ENCODE peak calls at places on chromosome 20, in ten cellular contexts. C is osteocyte, Z is upper lobe of left lung, K is left lung, Y is kidney epithelial cell, P is HCT116, A is GM20000, B is astrocyte of the spinal cord, V is brain microvascular endothelial cell, D is neural crest cell. F is an unnamed sample.

GRCh38 chr20:63115651-63116411 is 100.1 kb downstream of the YTHDF1 start:
- DNase-seq in V (no peak), Y (no peak), Z (no peak), B (no peak), A (no peak), D (no peak), K (no peak), C (no peak), P (no peak), F (no peak)

GRCh38 chr20:43710370-43711044 is 16.3 kb downstream of the GTSF1L start:
- DNase-seq in Y (no peak), K (no peak), B (no peak), A (peak), P (no peak), V (no peak), D (no peak), C (no peak), Z (no peak), F (no peak)

GRCh38 chr20:57476073-57476526 is 48.8 kb downstream of the CTCFL start:
- DNase-seq in K (no peak), B (no peak), Y (no peak), Z (no peak), A (no peak), D (no peak), V (no peak), C (no peak), P (no peak), F (no peak)

GRCh38 chr20:40438161-40438835 is 250.7 kb downstream of the MAFB start:
- DNase-seq in A (no peak), C (peak), V (peak), K (no peak), B (no peak), Y (peak), D (no peak), P (no peak), Z (no peak), F (no peak)

GRCh38 chr20:62768815-62769287 is 27.4 kb upstream of the MRGBP start:
- DNase-seq in A (no peak), K (peak), V (peak), C (no peak), Z (no peak), D (no peak), P (no peak), Y (no peak), B (peak), F (peak)

GRCh38 chr20:61664741-61665320 is 400.9 kb downstream of the TAF4 start:
- DNase-seq in C (no peak), A (no peak), P (no peak), D (no peak), V (no peak), K (peak), Z (no peak), B (peak), Y (no peak), F (no peak)

GRCh38 chr20:64216036-64216435 is 39.5 kb upstream of the PCMTD2 start:
- DNase-seq in B (no peak), C (no peak), P (no peak), V (no peak), D (no peak), K (no peak), A (no peak), Y (no peak), Z (no peak), F (no peak)

GRCh38 chr20:4071177-4071723 is 55.9 kb upstream of the RNF24 start:
- DNase-seq in D (peak), C (no peak), K (no peak), B (no peak), Z (no peak), A (no peak), V (no peak), P (no peak), Y (no peak), F (no peak)

GRCh38 chr20:19757487-19757972 is 528 bp upstream of the RIN2 start:
- DNase-seq in K (peak), P (no peak), V (peak), Y (no peak), D (peak), Z (peak), A (peak), B (peak), C (peak), F (no peak)

GRCh38 chr20:61968036-61968810 is 97.5 kb downstream of the TAF4 start:
- DNase-seq in Z (no peak), B (no peak), P (no peak), D (no peak), K (peak), Y (no peak), C (no peak), V (no peak), A (no peak), F (no peak)

GRCh38 chr20:63533388-63533787 is 3.8 kb downstream of the PTK6 start:
- DNase-seq in P (no peak), Y (no peak), C (no peak), B (no peak), D (no peak), K (peak), A (no peak), Z (no peak), V (no peak), F (no peak)

DNA sequence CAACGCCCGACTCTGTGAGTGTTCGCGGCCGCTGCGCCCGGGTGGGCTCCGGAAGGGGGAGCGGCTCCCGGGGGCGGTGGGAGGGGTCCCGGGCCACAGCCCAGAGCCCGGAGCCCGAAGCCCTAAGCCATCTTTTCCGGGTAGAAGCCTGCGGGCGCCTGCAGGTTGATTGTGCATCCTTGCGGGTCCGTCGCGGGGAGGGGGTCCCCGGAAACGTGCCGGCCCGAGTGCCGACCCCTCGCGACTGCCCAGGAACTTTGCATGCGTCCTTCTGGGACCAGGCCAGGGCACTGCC is 413 bp downstream of the PTPRA start:
- DNase-seq in P (no peak), C (no peak), V (no peak), Z (peak), Y (no peak), K (peak), B (peak), D (peak), A (no peak), F (no peak)
- TF ChIP-seq CTCF in P (no peak), C (no peak), V (no peak), Z (no peak), Y (no peak), K (no peak), B (no peak), D (no peak), A (no peak), F (no peak)

DNA sequence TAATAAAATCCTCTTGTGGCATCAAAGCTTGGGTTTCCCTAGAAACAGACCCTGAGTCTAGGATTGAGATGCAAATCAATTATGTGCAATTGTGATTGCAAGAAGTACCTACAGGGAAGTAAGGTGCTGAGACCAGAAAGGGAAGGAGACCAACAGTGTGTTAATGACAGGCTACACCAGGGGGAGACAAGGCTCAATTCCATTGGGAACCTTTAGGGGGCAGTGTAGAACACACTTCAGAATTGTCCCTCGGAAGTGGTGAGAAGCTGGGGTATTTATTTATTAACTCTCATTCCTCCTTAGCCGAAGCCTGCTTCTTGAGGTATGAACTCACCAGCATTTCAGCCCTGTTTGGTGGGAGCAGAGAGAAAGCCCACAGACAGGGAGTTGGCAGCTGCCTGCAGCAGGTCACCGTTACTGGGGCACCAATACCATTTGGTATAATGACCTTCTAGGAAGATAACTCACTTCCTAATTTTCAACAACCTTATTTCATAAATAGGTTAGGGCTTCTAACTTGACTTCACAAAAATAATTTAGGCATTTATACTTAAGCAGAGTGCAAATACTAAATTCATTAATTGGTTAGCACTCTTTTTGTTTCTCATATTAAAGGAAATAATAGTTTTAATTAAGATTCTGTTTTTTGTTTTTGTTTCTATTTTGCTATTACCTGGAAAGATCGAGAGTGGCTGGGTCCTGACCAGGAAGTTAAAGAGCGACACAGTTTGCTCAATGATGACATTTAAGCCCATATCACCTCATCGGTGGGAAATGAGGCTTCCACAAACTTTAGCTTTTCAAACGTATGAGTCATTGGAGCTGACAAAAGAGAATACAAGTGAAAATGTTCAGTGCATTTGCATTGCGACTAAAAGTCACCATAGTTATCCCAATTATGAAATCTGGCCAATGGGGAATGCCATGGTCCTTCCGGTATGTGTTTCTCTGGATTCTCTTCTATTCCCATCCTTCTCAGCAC is 94.8 kb downstream of the BTBD3 start:
- DNase-seq in P (peak), Y (peak), Z (peak), C (peak), V (peak), B (peak), D (peak), K (no peak), A (peak), F (peak)
- TF ChIP-seq CTCF in P (peak), Y (peak), Z (peak), C (peak), V (peak), B (peak), D (peak), K (peak), A (peak), F (peak)

DNA sequence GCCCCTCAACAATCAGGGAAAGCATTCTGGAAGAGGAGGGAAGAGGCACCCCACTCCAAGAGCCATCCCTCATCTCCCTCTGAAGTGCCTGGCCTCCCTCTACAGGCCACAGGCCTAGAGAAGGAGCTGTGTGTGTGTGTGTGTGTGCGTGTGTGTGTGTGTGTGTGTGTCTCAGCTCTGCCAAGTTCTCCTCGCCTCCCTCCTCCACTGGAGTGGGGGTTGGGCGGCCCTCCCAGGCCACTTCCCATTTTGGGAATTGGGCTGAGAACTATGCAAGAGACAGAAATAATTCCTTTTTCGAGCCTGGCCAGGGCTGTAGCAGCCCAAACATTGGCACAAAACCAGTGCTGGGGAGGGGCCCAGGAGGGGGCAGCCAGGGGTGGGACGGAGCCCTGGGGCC is 35.7 kb downstream of the KCNB1 start:
- DNase-seq in P (no peak), C (peak), V (no peak), B (no peak), D (peak), K (no peak), Z (peak), A (no peak), Y (no peak), F (no peak)
- TF ChIP-seq CTCF in P (no peak), C (no peak), V (no peak), B (no peak), D (no peak), K (no peak), Z (no peak), A (no peak), Y (no peak), F (no peak)

DNA sequence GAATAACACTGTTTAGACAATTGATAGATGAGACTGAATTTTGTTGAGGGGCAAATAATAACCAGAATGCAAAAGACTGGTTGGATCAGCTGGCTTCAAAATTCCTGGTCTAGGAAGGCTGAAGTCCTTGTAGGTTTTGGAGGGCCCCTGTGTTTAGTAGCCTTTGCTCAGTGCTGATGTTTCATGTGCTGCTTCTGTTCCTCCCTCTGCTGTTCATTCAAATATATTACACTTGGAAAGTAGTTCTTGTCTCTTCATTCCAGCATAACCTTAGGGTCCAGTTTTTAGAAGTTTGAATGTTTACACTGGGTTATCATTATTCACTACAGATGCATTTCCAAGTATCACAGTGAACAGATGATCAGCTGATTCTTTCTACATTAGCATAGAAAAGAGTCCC is 72.5 kb downstream of the FLRT3 start:
- DNase-seq in A (no peak), B (peak), C (no peak), D (no peak), Z (no peak), V (peak), K (no peak), Y (no peak), P (no peak), F (peak)
- TF ChIP-seq CTCF in A (no peak), B (peak), C (no peak), D (peak), Z (no peak), V (peak), K (no peak), Y (peak), P (peak), F (peak)

GRCh38 chr20:24332956-24333355 is 136.5 kb upstream of the SYNDIG1 start:
- DNase-seq in A (no peak), V (no peak), D (no peak), Z (no peak), K (no peak), B (no peak), P (no peak), Y (no peak), C (no peak), F (peak)
- TF ChIP-seq CTCF in A (no peak), V (no peak), D (no peak), Z (no peak), K (no peak), B (no peak), P (no peak), Y (no peak), C (no peak), F (no peak)

GRCh38 chr20:1392693-1393506 is at the start of gene FKBP1A:
- DNase-seq in V (peak), P (peak), C (peak), K (peak), A (peak), Y (no peak), B (peak), Z (peak), D (peak), F (peak)
- TF ChIP-seq CTCF in V (no peak), P (no peak), C (peak), K (peak), A (no peak), Y (no peak), B (peak), Z (peak), D (peak), F (peak)

GRCh38 chr20:5825136-5825719 is 75.0 kb downstream of the SHLD1 start:
- DNase-seq in P (no peak), D (no peak), V (no peak), Y (no peak), K (no peak), Z (no peak), A (no peak), B (no peak), C (no peak), F (no peak)
- TF ChIP-seq CTCF in P (no peak), D (no peak), V (peak), Y (no peak), K (no peak), Z (no peak), A (no peak), B (peak), C (no peak), F (no peak)

F was measured in foreskin keratinocyte.